ENCODE peak calls at places on chromosome 13, in seven cellular contexts. One of them, this sample, is unnamed.

GRCh38 chr13:28494861-28495585 is at the start of gene FLT1:
- DNase-seq in retinal pigment epithelial cell: no peak
- DNase-seq in right lobe of liver: peak; percentile 69
- DNase-seq in astrocyte of the spinal cord: no peak
- DNase-seq in cardiac fibroblast: peak; percentile 44
- DNase-seq in astrocyte: no peak
- DNase-seq in tibial artery: no peak
- DNase-seq in this sample: no peak

GRCh38 chr13:109166807-109167206 is 537.4 kb downstream of the MYO16 start:
- DNase-seq in retinal pigment epithelial cell: no peak
- DNase-seq in tibial artery: no peak
- DNase-seq in right lobe of liver: no peak
- DNase-seq in astrocyte of the spinal cord: no peak
- DNase-seq in astrocyte: no peak
- DNase-seq in cardiac fibroblast: no peak
- DNase-seq in this sample: no peak

GRCh38 chr13:27401210-27401609 is 23.2 kb upstream of the GTF3A start:
- DNase-seq in cardiac fibroblast: no peak
- DNase-seq in right lobe of liver: no peak
- DNase-seq in tibial artery: no peak
- DNase-seq in astrocyte: no peak
- DNase-seq in retinal pigment epithelial cell: no peak
- DNase-seq in astrocyte of the spinal cord: no peak
- DNase-seq in this sample: no peak

GRCh38 chr13:93640452-93640851 is 413.8 kb downstream of the GPC6 start:
- DNase-seq in tibial artery: no peak
- DNase-seq in retinal pigment epithelial cell: no peak
- DNase-seq in right lobe of liver: no peak
- DNase-seq in cardiac fibroblast: no peak
- DNase-seq in astrocyte of the spinal cord: no peak
- DNase-seq in astrocyte: no peak
- DNase-seq in this sample: no peak

GRCh38 chr13:40069173-40070044 is 413.9 kb downstream of the COG6 start:
- DNase-seq in cardiac fibroblast: peak; percentile 84
- DNase-seq in right lobe of liver: peak; percentile 77
- DNase-seq in astrocyte of the spinal cord: peak; percentile 63
- DNase-seq in tibial artery: peak; percentile 85
- DNase-seq in retinal pigment epithelial cell: no peak
- DNase-seq in astrocyte: peak; percentile 37
- DNase-seq in this sample: no peak

GRCh38 chr13:110758195-110758594 is 44.7 kb downstream of the ING1 start:
- DNase-seq in cardiac fibroblast: peak; percentile 64
- DNase-seq in retinal pigment epithelial cell: peak; percentile 37
- DNase-seq in astrocyte of the spinal cord: peak; percentile 5
- DNase-seq in astrocyte: peak; percentile 2
- DNase-seq in right lobe of liver: no peak
- DNase-seq in tibial artery: no peak
- DNase-seq in this sample: no peak

GRCh38 chr13:112768795-112769411 is 79.1 kb downstream of the ATP11A start:
- DNase-seq in tibial artery: no peak
- DNase-seq in astrocyte: no peak
- DNase-seq in right lobe of liver: no peak
- DNase-seq in cardiac fibroblast: no peak
- DNase-seq in astrocyte of the spinal cord: no peak
- DNase-seq in retinal pigment epithelial cell: no peak
- DNase-seq in this sample: no peak

GRCh38 chr13:40058757-40059236 is 403.3 kb downstream of the COG6 start:
- DNase-seq in astrocyte of the spinal cord: no peak
- DNase-seq in astrocyte: no peak
- DNase-seq in tibial artery: no peak
- DNase-seq in cardiac fibroblast: no peak
- DNase-seq in right lobe of liver: no peak
- DNase-seq in retinal pigment epithelial cell: no peak
- DNase-seq in this sample: no peak

GRCh38 chr13:112443191-112444000 is 67.2 kb downstream of the SPACA7 start:
- DNase-seq in astrocyte of the spinal cord: no peak
- DNase-seq in tibial artery: no peak
- DNase-seq in right lobe of liver: no peak
- DNase-seq in astrocyte: no peak
- DNase-seq in cardiac fibroblast: peak; percentile 2
- DNase-seq in retinal pigment epithelial cell: no peak
- DNase-seq in this sample: no peak

GRCh38 chr13:93289047-93289446 is 62.4 kb downstream of the GPC6 start:
- DNase-seq in cardiac fibroblast: no peak
- DNase-seq in tibial artery: no peak
- DNase-seq in retinal pigment epithelial cell: no peak
- DNase-seq in astrocyte: no peak
- DNase-seq in astrocyte of the spinal cord: no peak
- DNase-seq in right lobe of liver: no peak
- DNase-seq in this sample: no peak

GRCh38 chr13:23570099-23570926 is at the start of gene TNFRSF19:
- DNase-seq in astrocyte of the spinal cord: peak; percentile 89
- DNase-seq in astrocyte: peak; percentile 91
- DNase-seq in retinal pigment epithelial cell: peak; percentile 86
- DNase-seq in cardiac fibroblast: peak; percentile 77
- DNase-seq in right lobe of liver: no peak
- DNase-seq in tibial artery: no peak
- DNase-seq in this sample: no peak

GRCh38 chr13:26011996-26012688 is 39.7 kb downstream of the SHISA2 start:
- DNase-seq in cardiac fibroblast: peak; percentile 15
- DNase-seq in right lobe of liver: no peak
- DNase-seq in retinal pigment epithelial cell: no peak
- DNase-seq in astrocyte of the spinal cord: no peak
- DNase-seq in astrocyte: no peak
- DNase-seq in tibial artery: no peak
- DNase-seq in this sample: no peak

GRCh38 chr13:28657784-28658538 is 969 bp upstream of the POMP start:
- DNase-seq in astrocyte of the spinal cord: no peak
- DNase-seq in right lobe of liver: no peak
- DNase-seq in astrocyte: no peak
- DNase-seq in retinal pigment epithelial cell: no peak
- DNase-seq in cardiac fibroblast: peak; percentile 52
- DNase-seq in tibial artery: no peak
- DNase-seq in this sample: no peak

GRCh38 chr13:60439201-60439600 is 42.2 kb downstream of the TDRD3 start:
- DNase-seq in astrocyte: no peak
- DNase-seq in cardiac fibroblast: no peak
- DNase-seq in tibial artery: no peak
- DNase-seq in retinal pigment epithelial cell: no peak
- DNase-seq in right lobe of liver: no peak
- DNase-seq in astrocyte of the spinal cord: no peak
- DNase-seq in this sample: no peak

GRCh38 chr13:29810898-29811297 is 39.5 kb downstream of the UBL3 start:
- DNase-seq in astrocyte of the spinal cord: no peak
- DNase-seq in cardiac fibroblast: no peak
- DNase-seq in retinal pigment epithelial cell: no peak
- DNase-seq in astrocyte: no peak
- DNase-seq in right lobe of liver: no peak
- DNase-seq in tibial artery: no peak
- DNase-seq in this sample: no peak
- TF ChIP-seq CTCF in astrocyte of the spinal cord: no peak
- TF ChIP-seq CTCF in cardiac fibroblast: no peak
- TF ChIP-seq CTCF in retinal pigment epithelial cell: no peak
- TF ChIP-seq CTCF in astrocyte: no peak
- TF ChIP-seq CTCF in right lobe of liver: no peak
- TF ChIP-seq CTCF in tibial artery: no peak
- TF ChIP-seq CTCF in this sample: no peak

GRCh38 chr13:99981115-99982020 is at the start of gene ZIC2:
- DNase-seq in right lobe of liver: no peak
- DNase-seq in retinal pigment epithelial cell: no peak
- DNase-seq in astrocyte: peak; percentile 30
- DNase-seq in astrocyte of the spinal cord: peak; percentile 90
- DNase-seq in tibial artery: no peak
- DNase-seq in cardiac fibroblast: no peak
- DNase-seq in this sample: no peak
- H3K4me3 ChIP-seq in right lobe of liver: peak within 1 kb of the TSS; percentile 41
- H3K4me3 ChIP-seq in retinal pigment epithelial cell: peak within 1 kb of the TSS; percentile 15
- H3K4me3 ChIP-seq in astrocyte: peak within 1 kb of the TSS; percentile 73
- H3K4me3 ChIP-seq in astrocyte of the spinal cord: peak within 1 kb of the TSS; percentile 76
- H3K4me3 ChIP-seq in tibial artery: peak within 1 kb of the TSS; percentile 50
- H3K4me3 ChIP-seq in cardiac fibroblast: peak within 1 kb of the TSS; percentile 52
- H3K4me3 ChIP-seq in this sample: peak within 1 kb of the TSS; percentile 51

DNA sequence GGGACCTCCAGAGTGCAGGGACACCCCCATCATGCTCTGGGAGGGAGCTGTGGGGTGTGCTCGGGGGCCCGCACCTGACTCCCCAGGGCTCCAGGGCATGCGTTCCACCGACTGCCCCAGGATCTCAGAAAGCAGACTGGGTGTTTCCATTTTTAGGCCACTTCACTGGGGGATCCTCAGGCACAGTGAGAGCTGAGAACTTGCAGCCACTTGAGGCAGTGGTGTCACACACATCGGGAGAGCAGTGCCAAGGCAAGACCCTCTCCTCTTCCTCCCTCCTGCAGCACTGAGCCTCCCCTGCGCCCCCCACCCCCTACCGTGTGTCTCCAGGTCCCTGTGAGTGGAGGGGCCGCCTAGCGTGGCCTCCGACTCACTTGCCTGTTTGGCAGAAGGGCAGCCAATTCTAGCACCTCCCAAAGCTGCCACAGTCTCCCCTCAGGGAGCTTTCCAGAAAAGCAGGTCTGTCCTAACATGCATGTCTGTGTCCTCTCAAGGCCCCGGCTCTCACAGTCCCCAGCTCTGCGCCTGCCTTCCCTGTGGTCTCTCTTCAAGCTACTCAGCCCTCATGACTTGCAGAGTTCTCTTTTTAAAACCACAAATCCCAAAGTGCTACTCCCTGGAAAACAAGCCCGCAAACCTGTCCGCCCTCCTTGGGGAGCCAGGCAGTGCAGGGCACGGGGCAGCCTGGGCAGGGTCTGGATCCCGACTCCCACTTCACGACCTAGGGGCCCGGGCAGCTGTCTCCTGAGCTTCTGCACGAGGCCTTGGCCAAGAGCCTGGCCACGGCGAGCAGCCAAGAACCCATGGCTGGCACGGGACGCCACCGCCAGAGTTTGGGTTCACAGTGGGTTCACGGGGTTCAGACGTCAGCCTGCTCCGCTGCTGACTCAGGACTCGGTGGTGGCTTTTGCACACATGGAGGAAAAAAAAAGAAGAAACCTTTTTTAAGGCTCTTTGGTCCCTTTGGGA is 94.1 kb downstream of the STK24 start:
- DNase-seq in right lobe of liver: peak; percentile 93
- DNase-seq in cardiac fibroblast: peak; percentile 85
- DNase-seq in retinal pigment epithelial cell: peak; percentile 98
- DNase-seq in astrocyte of the spinal cord: peak; percentile 77
- DNase-seq in astrocyte: peak; percentile 67
- DNase-seq in tibial artery: peak; percentile 95
- DNase-seq in this sample: no peak
- TF ChIP-seq CTCF in right lobe of liver: no peak
- TF ChIP-seq CTCF in cardiac fibroblast: no peak
- TF ChIP-seq CTCF in retinal pigment epithelial cell: peak; percentile 42
- TF ChIP-seq CTCF in astrocyte of the spinal cord: peak; percentile 34
- TF ChIP-seq CTCF in astrocyte: no peak
- TF ChIP-seq CTCF in tibial artery: no peak
- TF ChIP-seq CTCF in this sample: peak; percentile 53

DNA sequence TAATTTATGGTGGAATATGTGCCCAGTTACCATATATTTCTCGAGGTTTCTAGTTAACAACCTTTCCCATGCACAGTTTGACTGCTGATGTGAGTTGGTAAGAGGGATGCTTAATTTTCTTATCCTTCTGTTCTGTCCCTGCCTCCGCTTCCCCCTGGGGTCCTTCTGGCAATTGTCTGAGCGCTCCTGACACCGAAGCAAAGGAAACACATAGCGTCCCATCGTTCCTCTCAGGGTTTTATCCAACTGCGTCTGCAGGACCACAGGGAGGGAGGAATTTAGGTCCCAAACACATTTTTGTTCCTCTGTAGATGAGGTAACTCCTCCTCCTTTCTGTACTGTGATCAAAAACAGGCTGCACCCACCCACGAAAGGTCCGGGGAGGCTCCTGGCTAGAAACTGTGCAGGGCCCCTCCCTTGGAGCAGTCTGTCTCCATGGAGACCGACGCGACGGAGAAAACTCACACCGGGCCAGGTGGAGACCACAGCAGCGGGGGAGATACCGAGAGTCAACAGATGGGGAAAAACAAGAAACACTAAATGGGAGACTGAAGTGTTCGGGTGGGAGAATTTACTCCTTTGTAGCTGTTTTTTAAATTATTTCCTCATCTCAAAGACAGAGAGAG is 191.9 kb upstream of the NBEA start:
- DNase-seq in astrocyte: peak; percentile 8
- DNase-seq in astrocyte of the spinal cord: no peak
- DNase-seq in retinal pigment epithelial cell: no peak
- DNase-seq in cardiac fibroblast: peak; percentile 62
- DNase-seq in right lobe of liver: no peak
- DNase-seq in tibial artery: no peak
- DNase-seq in this sample: no peak
- H3K4me3 ChIP-seq in astrocyte: peak overlapping the region; percentile 47
- H3K4me3 ChIP-seq in astrocyte of the spinal cord: peak overlapping the region; percentile 35
- H3K4me3 ChIP-seq in retinal pigment epithelial cell: peak overlapping the region; percentile 53
- H3K4me3 ChIP-seq in cardiac fibroblast: no peak overlapping the region
- H3K4me3 ChIP-seq in right lobe of liver: peak overlapping the region; percentile 9
- H3K4me3 ChIP-seq in tibial artery: peak overlapping the region; percentile 23
- H3K4me3 ChIP-seq in this sample: peak overlapping the region; percentile 56

GRCh38 chr13:32790731-32791130 is 204.5 kb downstream of the PDS5B start:
- DNase-seq in tibial artery: no peak
- DNase-seq in retinal pigment epithelial cell: no peak
- DNase-seq in astrocyte of the spinal cord: no peak
- DNase-seq in astrocyte: no peak
- DNase-seq in right lobe of liver: no peak
- DNase-seq in cardiac fibroblast: no peak
- DNase-seq in this sample: no peak
- TF ChIP-seq CTCF in tibial artery: no peak
- TF ChIP-seq CTCF in retinal pigment epithelial cell: peak; percentile 9
- TF ChIP-seq CTCF in astrocyte of the spinal cord: no peak
- TF ChIP-seq CTCF in astrocyte: no peak
- TF ChIP-seq CTCF in right lobe of liver: no peak
- TF ChIP-seq CTCF in cardiac fibroblast: no peak
- TF ChIP-seq CTCF in this sample: peak; percentile 19

GRCh38 chr13:73323615-73324014 is 264.8 kb downstream of the KLF5 start:
- DNase-seq in retinal pigment epithelial cell: no peak
- DNase-seq in astrocyte of the spinal cord: no peak
- DNase-seq in astrocyte: no peak
- DNase-seq in cardiac fibroblast: no peak
- DNase-seq in right lobe of liver: no peak
- DNase-seq in tibial artery: no peak
- DNase-seq in this sample: no peak

GRCh38 chr13:73327579-73327978 is 268.8 kb downstream of the KLF5 start:
- DNase-seq in tibial artery: no peak
- DNase-seq in cardiac fibroblast: no peak
- DNase-seq in right lobe of liver: peak; percentile 52
- DNase-seq in retinal pigment epithelial cell: no peak
- DNase-seq in astrocyte of the spinal cord: no peak
- DNase-seq in astrocyte: no peak
- DNase-seq in this sample: no peak

GRCh38 chr13:73326215-73326558 is 267.4 kb downstream of the KLF5 start:
- DNase-seq in retinal pigment epithelial cell: no peak
- DNase-seq in cardiac fibroblast: no peak
- DNase-seq in astrocyte of the spinal cord: no peak
- DNase-seq in right lobe of liver: no peak
- DNase-seq in astrocyte: no peak
- DNase-seq in tibial artery: no peak
- DNase-seq in this sample: no peak

GRCh38 chr13:73324842-73325241 is 266.0 kb downstream of the KLF5 start:
- DNase-seq in retinal pigment epithelial cell: no peak
- DNase-seq in right lobe of liver: no peak
- DNase-seq in cardiac fibroblast: no peak
- DNase-seq in tibial artery: no peak
- DNase-seq in astrocyte of the spinal cord: no peak
- DNase-seq in astrocyte: no peak
- DNase-seq in this sample: no peak

GRCh38 chr13:73325351-73326214 is 266.8 kb downstream of the KLF5 start:
- DNase-seq in tibial artery: no peak
- DNase-seq in astrocyte of the spinal cord: no peak
- DNase-seq in cardiac fibroblast: no peak
- DNase-seq in retinal pigment epithelial cell: no peak
- DNase-seq in right lobe of liver: peak; percentile 64
- DNase-seq in astrocyte: peak; percentile 42
- DNase-seq in this sample: peak; percentile 53
- H3K4me3 ChIP-seq in tibial artery: no peak overlapping the region
- H3K4me3 ChIP-seq in astrocyte of the spinal cord: no peak overlapping the region
- H3K4me3 ChIP-seq in cardiac fibroblast: no peak overlapping the region
- H3K4me3 ChIP-seq in retinal pigment epithelial cell: peak overlapping the region; percentile 8
- H3K4me3 ChIP-seq in right lobe of liver: peak overlapping the region; percentile 7
- H3K4me3 ChIP-seq in astrocyte: no peak overlapping the region
- H3K4me3 ChIP-seq in this sample: peak overlapping the region; percentile 9